ENCODE peak calls at places on chromosomes 2 and 18, in ten cellular contexts. C, X, T, B, V, N, P, M, R and S are unnamed samples. For H3K4me1 and H3K27me3, the result is how much of the 10 kb centered on the place peaks cover.

GRCh38 chr18:10412933-10413332 is 41.5 kb upstream of the APCDD1 start:
- DNase-seq in N (no peak), C (no peak), P (no peak), X (no peak), R (no peak), M (no peak), T (no peak), V (no peak), B (no peak), S (no peak)

GRCh38 chr2:84443477-84443876 is 15.6 kb downstream of the SUCLG1 start:
- DNase-seq in T (no peak), X (no peak), V (no peak), R (no peak), C (no peak), B (no peak), P (no peak), N (no peak), M (no peak), S (no peak)

GRCh38 chr2:113886479-113887383 is 3.2 kb upstream of the ACTR3 start:
- DNase-seq in X (no peak), N (no peak), C (no peak), B (peak), P (peak), T (peak), R (peak), V (peak), M (peak), S (no peak)

GRCh38 chr2:35343135-35343534 is 1012.4 kb upstream of the CRIM1 start:
- DNase-seq in P (no peak), M (no peak), R (no peak), N (no peak), C (no peak), X (no peak), B (no peak), T (no peak), V (no peak), S (no peak)

GRCh38 chr2:176457486-176457885 is 188.2 kb downstream of the MTX2 start:
- DNase-seq in V (no peak), N (no peak), X (no peak), B (no peak), P (no peak), R (no peak), T (no peak), M (no peak), C (no peak), S (no peak)

GRCh38 chr2:156321243-156321904 is 11.1 kb downstream of the NR4A2 start:
- DNase-seq in X (no peak), C (peak), R (no peak), P (peak), B (peak), V (peak), N (no peak), M (no peak), T (no peak), S (no peak)

GRCh38 chr2:41902892-41903291 is 144.9 kb upstream of the PKDCC start:
- DNase-seq in T (no peak), B (no peak), V (no peak), P (no peak), M (no peak), N (no peak), C (no peak), R (no peak), X (no peak), S (no peak)

GRCh38 chr2:191230174-191230573 is 15.0 kb upstream of the MYO1B start:
- DNase-seq in T (no peak), P (no peak), X (no peak), B (no peak), R (no peak), N (no peak), C (no peak), V (no peak), M (no peak), S (no peak)

GRCh38 chr18:62279561-62279960 is 45.5 kb upstream of the TNFRSF11A start:
- DNase-seq in C (no peak), X (no peak), V (no peak), B (peak), T (no peak), M (no peak), P (no peak), N (no peak), R (no peak), S (no peak)

GRCh38 chr2:228731517-228731916 is 539.6 kb downstream of the PID1 start:
- DNase-seq in B (no peak), V (no peak), N (no peak), C (no peak), M (no peak), X (no peak), T (no peak), P (no peak), R (no peak), S (no peak)

GRCh38 chr2:235641956-235642355 is 148.1 kb downstream of the AGAP1 start:
- DNase-seq in P (no peak), B (no peak), X (no peak), R (no peak), N (no peak), M (no peak), V (no peak), T (no peak), C (no peak), S (no peak)

GRCh38 chr2:48341556-48342133 is 188.3 kb upstream of the STON1 start:
- DNase-seq in V (no peak), T (no peak), C (no peak), R (no peak), M (no peak), X (no peak), P (no peak), B (no peak), N (no peak), S (no peak)

GRCh38 chr18:45625596-45625995 is 10.3 kb downstream of the SLC14A2 start:
- DNase-seq in N (no peak), P (no peak), B (no peak), R (no peak), C (no peak), T (no peak), M (no peak), V (no peak), X (no peak), S (no peak)

GRCh38 chr2:240962371-240963064 is 35.9 kb upstream of the SNED1 start:
- DNase-seq in R (peak), T (peak), M (peak), B (peak), V (peak), P (peak), N (no peak), X (peak), C (peak), S (peak)

GRCh38 chr2:238161291-238162051 is 2.7 kb downstream of the ERFE start:
- DNase-seq in C (no peak), M (no peak), X (peak), T (no peak), N (no peak), R (no peak), P (no peak), V (no peak), B (peak), S (no peak)

GRCh38 chr2:162475661-162476060 is 131.7 kb downstream of the GCA start:
- DNase-seq in M (no peak), B (no peak), N (no peak), C (no peak), V (no peak), P (no peak), T (no peak), R (no peak), X (peak), S (no peak)

GRCh38 chr2:77169426-77169825 is 352.8 kb downstream of the LRRTM4 start:
- DNase-seq in N (no peak), M (no peak), B (no peak), C (no peak), P (no peak), T (no peak), X (no peak), V (no peak), R (no peak), S (no peak)

GRCh38 chr2:36780231-36780808 is 83.8 kb downstream of the VIT start:
- DNase-seq in X (no peak), R (no peak), N (no peak), V (no peak), C (no peak), P (no peak), M (no peak), T (no peak), B (no peak), S (peak)

GRCh38 chr2:12340164-12340563 is 376.6 kb upstream of the TRIB2 start:
- DNase-seq in R (no peak), N (no peak), C (no peak), X (no peak), P (no peak), M (no peak), V (no peak), T (no peak), B (no peak), S (no peak)

GRCh38 chr2:241490444-241490760 is 18.0 kb downstream of the STK25 start:
- DNase-seq in N (no peak), P (no peak), M (no peak), B (no peak), T (no peak), X (no peak), V (no peak), R (no peak), C (no peak), S (no peak)

GRCh38 chr18:48163184-48164095 is 233.0 kb upstream of the SMAD2 start:
- DNase-seq in R (no peak), C (no peak), T (no peak), V (no peak), N (no peak), B (no peak), M (no peak), P (no peak), X (no peak), S (no peak)

GRCh38 chr18:55549474-55550104 is 38.4 kb downstream of the TCF4 start:
- DNase-seq in B (no peak), C (no peak), T (no peak), M (no peak), X (no peak), R (no peak), V (no peak), N (no peak), P (no peak), S (no peak)

GRCh38 chr18:55557211-55557610 is 30.8 kb downstream of the TCF4 start:
- DNase-seq in X (no peak), M (no peak), N (no peak), T (no peak), C (no peak), R (no peak), V (no peak), B (no peak), P (no peak), S (no peak)

GRCh38 chr18:55555628-55556027 is 32.4 kb downstream of the TCF4 start:
- DNase-seq in N (no peak), B (no peak), M (no peak), P (no peak), T (no peak), X (no peak), V (no peak), C (no peak), R (no peak), S (no peak)

GRCh38 chr18:55551227-55551626 is 36.8 kb downstream of the TCF4 start:
- DNase-seq in T (no peak), V (no peak), P (no peak), R (no peak), B (no peak), N (no peak), M (no peak), C (no peak), X (no peak), S (no peak)

DNA sequence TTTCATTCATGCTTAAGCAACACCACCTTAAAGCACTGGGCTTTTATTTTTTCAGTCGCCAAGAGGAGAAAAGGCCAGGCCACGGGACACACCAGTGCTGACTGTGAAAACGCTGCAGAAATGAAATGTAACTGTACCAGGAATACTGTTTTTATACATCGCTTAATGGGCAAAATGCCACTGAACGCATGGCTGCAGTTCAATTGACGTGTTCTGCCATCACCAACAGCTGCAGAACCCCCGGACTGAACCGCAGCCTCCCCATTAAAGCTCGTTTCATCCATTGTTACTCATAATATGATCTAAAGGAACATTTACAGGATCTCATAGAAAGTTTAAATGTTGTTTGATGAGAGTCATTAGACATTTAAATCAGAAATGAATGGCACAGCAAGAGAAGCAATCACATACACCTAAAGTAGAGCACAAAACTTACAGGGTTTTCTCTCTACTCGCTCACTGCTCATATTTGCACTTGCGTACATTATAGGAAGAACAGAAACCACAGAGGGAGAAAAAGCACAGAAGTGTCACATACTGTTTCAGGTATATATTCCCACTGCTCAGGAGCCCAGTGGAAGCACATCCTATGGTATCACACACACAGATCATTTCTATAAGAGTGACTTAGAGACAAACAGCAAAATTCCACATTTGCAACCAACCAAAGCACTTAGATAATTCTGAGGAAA is 35.3 kb downstream of the TCF4 start:
- DNase-seq in X (no peak), T (no peak), R (no peak), N (no peak), M (no peak), B (no peak), C (no peak), V (no peak), P (no peak), S (no peak)
- H3K4me1 ChIP-seq in X (under half), T (under half), R (under half), N (under half), M (under half), B (under half), C (under half), V (under half), P (under half), S (under half)

DNA sequence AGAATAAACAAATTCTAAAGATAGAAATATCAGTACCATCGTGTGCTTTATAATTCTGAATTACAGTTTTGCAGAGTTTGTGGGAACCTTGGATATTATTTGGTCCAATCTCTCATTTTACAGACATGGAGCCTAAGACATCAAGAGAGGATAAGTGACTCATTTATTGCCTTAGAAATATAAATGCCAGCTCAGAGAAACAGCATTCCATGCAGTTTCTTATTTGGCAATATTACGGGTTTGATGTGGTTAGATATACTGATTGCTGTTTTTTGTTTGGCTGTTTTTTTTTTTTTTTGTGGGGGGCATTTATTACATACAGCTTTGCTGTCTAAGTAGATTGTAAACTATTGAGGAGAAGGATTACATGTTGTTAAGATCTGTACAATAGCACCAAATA is 1241.1 kb upstream of the LRRTM1 start:
- DNase-seq in X (no peak), B (no peak), N (no peak), P (no peak), M (no peak), R (no peak), V (no peak), T (no peak), C (no peak), S (no peak)
- H3K27ac ChIP-seq in X (no peak), B (no peak), N (no peak), P (no peak), M (no peak), R (no peak), V (no peak), T (no peak), C (no peak), S (no peak)

GRCh38 chr2:73896362-73897239 is 3.8 kb downstream of the ACTG2 start:
- DNase-seq in M (no peak), R (no peak), N (no peak), T (no peak), P (no peak), C (no peak), V (peak), X (no peak), B (no peak), S (peak)
- H3K27me3 ChIP-seq in M (under half), R (under half), N (under half), T (under half), P (under half), C (under half), V (under half), X (under half), B (under half), S (under half)

GRCh38 chr2:232235206-232235605 is 143.3 kb upstream of the ALPP start:
- DNase-seq in C (no peak), V (no peak), B (no peak), M (no peak), N (no peak), P (no peak), R (no peak), T (no peak), X (no peak), S (no peak)
- H3K4me1 ChIP-seq in C (under half), V (under half), B (under half), M (under half), N (under half), P (under half), R (under half), T (under half), X (under half), S (under half)

GRCh38 chr2:129334696-129335095 is 644.8 kb upstream of the RAB6C start:
- DNase-seq in T (no peak), V (no peak), C (no peak), P (no peak), N (no peak), X (no peak), M (no peak), R (no peak), B (peak), S (no peak)

GRCh38 chr2:129336276-129336675 is 643.2 kb upstream of the RAB6C start:
- DNase-seq in P (no peak), V (no peak), X (no peak), N (no peak), C (no peak), R (no peak), B (no peak), T (no peak), M (no peak), S (no peak)

GRCh38 chr2:129331638-129332037 is 647.8 kb upstream of the RAB6C start:
- DNase-seq in T (no peak), B (no peak), P (no peak), M (no peak), N (no peak), R (no peak), C (no peak), V (no peak), X (no peak), S (no peak)

GRCh38 chr2:129337076-129337475 is 642.4 kb upstream of the RAB6C start:
- DNase-seq in B (no peak), X (no peak), T (no peak), P (no peak), N (no peak), V (no peak), M (no peak), R (no peak), C (no peak), S (no peak)

GRCh38 chr2:129334128-129334527 is 645.3 kb upstream of the RAB6C start:
- DNase-seq in P (no peak), X (no peak), M (no peak), R (no peak), C (no peak), T (no peak), B (no peak), N (no peak), V (no peak), S (no peak)
- H3K27ac ChIP-seq in P (no peak), X (no peak), M (no peak), R (no peak), C (no peak), T (no peak), B (peak), N (no peak), V (no peak), S (no peak)

GRCh38 chr2:118223487-118224136 is 135.3 kb downstream of the INSIG2 start:
- DNase-seq in V (no peak), R (no peak), C (no peak), N (no peak), M (no peak), T (no peak), X (no peak), P (no peak), B (no peak), S (peak)
- H3K27me3 ChIP-seq in V (under half), R (half or more), C (half or more), N (under half), M (under half), T (under half), X (under half), P (under half), B (under half), S (under half)

DNA sequence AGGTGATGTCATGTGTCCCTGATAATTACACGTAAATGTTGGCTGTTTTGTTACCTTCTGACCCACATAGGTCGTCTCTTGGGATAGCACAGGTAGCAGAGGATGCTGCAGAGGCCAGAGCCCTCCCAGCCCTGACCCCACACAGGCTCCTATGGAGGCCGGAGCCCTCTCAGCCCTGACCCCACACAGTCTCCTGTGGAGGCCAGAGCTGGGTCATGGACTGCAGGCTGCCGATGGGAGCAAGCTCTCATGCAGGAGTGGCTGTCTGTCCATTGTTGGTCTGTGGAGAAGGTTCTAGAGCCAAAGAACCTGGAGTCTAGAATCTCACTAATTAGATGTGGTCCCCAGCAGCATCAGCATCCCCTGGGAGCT is 155.5 kb downstream of the LDLRAD4 start:
- DNase-seq in R (no peak), P (no peak), C (no peak), X (no peak), T (no peak), V (no peak), N (no peak), B (no peak), M (no peak), S (no peak)
- H3K4me1 ChIP-seq in R (under half), P (under half), C (under half), X (under half), T (under half), V (under half), N (half or more), B (under half), M (under half), S (half or more)

GRCh38 chr2:150474326-150475074 is 13.0 kb downstream of the RND3 start:
- DNase-seq in N (no peak), V (no peak), X (no peak), B (no peak), M (no peak), C (no peak), P (no peak), R (no peak), T (no peak), S (no peak)
- H3K27ac ChIP-seq in N (no peak), V (peak), X (no peak), B (peak), M (peak), C (peak), P (peak), R (peak), T (peak), S (no peak)

DNA sequence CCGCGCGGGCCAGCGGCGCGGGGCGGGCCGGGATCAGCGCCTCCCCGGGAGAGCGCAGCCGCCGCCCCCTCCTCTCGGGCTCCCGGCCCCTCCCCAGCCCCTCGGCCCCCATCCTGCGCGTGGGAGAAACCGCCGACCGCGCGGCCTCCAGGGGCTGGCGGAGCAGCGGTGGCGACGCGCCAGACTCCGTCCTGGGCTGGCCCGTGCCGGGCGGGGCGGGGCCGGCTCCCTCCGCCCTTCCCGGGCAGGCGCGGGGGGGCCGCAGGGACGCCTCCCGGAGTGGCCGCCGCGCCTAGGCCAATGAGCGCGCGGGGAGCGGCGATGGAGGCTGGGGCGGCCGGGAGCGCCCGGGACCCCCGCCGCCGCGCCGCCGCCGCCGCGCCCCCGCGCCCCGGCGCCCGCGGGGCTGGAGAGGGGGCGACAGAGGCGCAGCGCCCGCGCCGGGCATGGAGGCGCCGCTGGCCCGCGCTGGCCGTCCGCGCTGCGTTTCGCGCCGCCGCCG is 49.1 kb downstream of the KCNIP3 start:
- DNase-seq in V (peak), X (peak), T (no peak), R (peak), M (no peak), B (peak), C (peak), N (no peak), P (peak), S (no peak)
- H3K27me3 ChIP-seq in V (under half), X (under half), T (under half), R (under half), M (under half), B (under half), C (under half), N (under half), P (under half), S (under half)

DNA sequence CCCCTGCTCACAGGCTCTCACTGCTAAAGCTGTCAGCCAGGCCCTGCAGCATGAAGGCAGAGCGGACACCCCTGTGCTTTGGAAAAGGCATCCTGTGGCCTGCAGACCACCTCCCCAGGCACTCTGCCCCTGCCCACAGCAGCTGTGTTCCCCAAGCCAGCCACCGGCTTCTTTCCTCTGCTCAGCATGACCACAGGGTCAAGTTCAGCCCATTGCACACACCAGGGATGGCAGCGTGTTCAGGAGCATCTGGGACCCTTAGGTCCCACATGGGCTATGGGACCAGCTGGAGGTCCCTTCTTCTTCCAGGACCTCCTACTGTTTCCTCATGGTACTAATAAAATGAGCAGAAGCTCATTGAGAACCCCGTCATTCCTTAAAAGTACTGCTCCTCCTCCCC is 118.4 kb upstream of the ACAA2 start:
- DNase-seq in T (no peak), X (no peak), B (no peak), N (no peak), R (no peak), V (no peak), C (no peak), M (peak), P (no peak), S (no peak)
- H3K4me1 ChIP-seq in T (under half), X (under half), B (under half), N (under half), R (under half), V (under half), C (under half), M (under half), P (under half), S (under half)